ENCODE peak calls at places on chromosomes 11 and 22, in five cellular contexts. One of them, this sample, is unnamed.

GRCh38 chr22:27139935-27140493 is 482.6 kb downstream of the MIAT start:
- DNase-seq in CD8-positive, alpha-beta T cell: no peak
- DNase-seq in PC-3: no peak
- DNase-seq in psoas muscle: no peak
- DNase-seq in osteoblast: peak; percentile 84
- DNase-seq in this sample: no peak

GRCh38 chr11:119361961-119362725 is 15.6 kb upstream of the MFRP start:
- DNase-seq in osteoblast: no peak
- DNase-seq in psoas muscle: no peak
- DNase-seq in CD8-positive, alpha-beta T cell: no peak
- DNase-seq in PC-3: no peak
- DNase-seq in this sample: peak; percentile 5

GRCh38 chr11:77322506-77322905 is 21.0 kb upstream of the GDPD4 start:
- DNase-seq in PC-3: no peak
- DNase-seq in CD8-positive, alpha-beta T cell: no peak
- DNase-seq in osteoblast: no peak
- DNase-seq in psoas muscle: no peak
- DNase-seq in this sample: no peak

GRCh38 chr11:76783294-76783900 is at the start of gene TSKU:
- DNase-seq in CD8-positive, alpha-beta T cell: no peak
- DNase-seq in osteoblast: no peak
- DNase-seq in psoas muscle: no peak
- DNase-seq in PC-3: peak; percentile 27
- DNase-seq in this sample: no peak

GRCh38 chr11:13183094-13183825 is 94.3 kb upstream of the BMAL1 start:
- DNase-seq in osteoblast: no peak
- DNase-seq in PC-3: peak; percentile 66
- DNase-seq in CD8-positive, alpha-beta T cell: no peak
- DNase-seq in psoas muscle: no peak
- DNase-seq in this sample: no peak

GRCh38 chr11:124793466-124794278 is 6.5 kb downstream of the MSANTD2 start:
- DNase-seq in PC-3: peak; percentile 82
- DNase-seq in CD8-positive, alpha-beta T cell: peak; percentile 15
- DNase-seq in osteoblast: peak; percentile 75
- DNase-seq in psoas muscle: no peak
- DNase-seq in this sample: no peak

GRCh38 chr11:115527534-115528125 is 23.4 kb upstream of the CADM1 start:
- DNase-seq in CD8-positive, alpha-beta T cell: no peak
- DNase-seq in PC-3: no peak
- DNase-seq in psoas muscle: no peak
- DNase-seq in osteoblast: no peak
- DNase-seq in this sample: no peak

GRCh38 chr11:6326303-6326702 is 6.0 kb upstream of the CAVIN3 start:
- DNase-seq in PC-3: no peak
- DNase-seq in CD8-positive, alpha-beta T cell: no peak
- DNase-seq in osteoblast: no peak
- DNase-seq in psoas muscle: no peak
- DNase-seq in this sample: no peak

GRCh38 chr11:121672630-121673487 is 220.1 kb upstream of the SORL1-AS1 start:
- DNase-seq in osteoblast: no peak
- DNase-seq in PC-3: no peak
- DNase-seq in psoas muscle: peak; percentile 54
- DNase-seq in CD8-positive, alpha-beta T cell: no peak
- DNase-seq in this sample: no peak

GRCh38 chr11:44568706-44569473 is 3.4 kb downstream of the CD82 start:
- DNase-seq in osteoblast: peak; percentile 99
- DNase-seq in CD8-positive, alpha-beta T cell: peak; percentile 90
- DNase-seq in psoas muscle: peak; percentile 82
- DNase-seq in PC-3: peak; percentile 81
- DNase-seq in this sample: peak; percentile 86

GRCh38 chr11:1640076-1640946 is 10.7 kb downstream of the KRTAP5-5 start:
- DNase-seq in CD8-positive, alpha-beta T cell: peak; percentile 23
- DNase-seq in PC-3: peak; percentile 65
- DNase-seq in psoas muscle: no peak
- DNase-seq in osteoblast: peak; percentile 96
- DNase-seq in this sample: peak; percentile 71

GRCh38 chr11:133991101-133991500 is 34.3 kb upstream of the IGSF9B start:
- DNase-seq in osteoblast: no peak
- DNase-seq in psoas muscle: no peak
- DNase-seq in PC-3: no peak
- DNase-seq in CD8-positive, alpha-beta T cell: no peak
- DNase-seq in this sample: no peak

DNA sequence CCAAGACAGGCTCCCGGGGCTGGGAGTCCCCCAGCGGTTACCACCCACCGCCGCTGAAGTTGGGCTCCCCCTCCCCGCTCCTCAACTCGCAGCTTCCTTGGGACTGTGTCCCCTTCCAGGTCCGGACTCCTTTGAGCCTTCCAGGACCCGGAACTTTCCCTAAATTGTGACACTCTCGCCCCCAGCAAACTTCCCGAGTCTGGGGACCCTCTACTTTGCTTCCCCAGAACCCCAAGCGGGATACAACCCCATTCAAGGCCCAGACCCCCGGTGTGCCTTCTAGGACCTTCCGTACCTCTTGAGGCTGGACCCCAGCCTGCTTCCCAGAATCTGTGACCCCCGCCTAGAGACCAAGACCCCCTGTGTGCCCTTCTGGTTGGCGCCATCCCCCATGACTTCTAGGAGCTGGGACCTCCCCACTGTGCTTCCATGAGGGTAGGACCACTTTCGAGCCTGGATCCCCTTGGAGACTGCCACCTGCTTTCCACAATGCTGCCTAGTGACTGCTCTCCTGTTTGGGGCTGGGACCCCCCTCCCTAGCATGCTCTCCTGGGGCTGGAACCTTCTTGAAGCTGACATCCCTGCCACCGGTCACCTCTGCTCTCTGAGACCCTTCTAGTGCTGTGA is 602 bp downstream of the MYRF start:
- DNase-seq in osteoblast: no peak
- DNase-seq in CD8-positive, alpha-beta T cell: no peak
- DNase-seq in PC-3: no peak
- DNase-seq in psoas muscle: no peak
- DNase-seq in this sample: no peak
- H3K4me3 ChIP-seq in osteoblast: peak overlapping the region; percentile 57
- H3K4me3 ChIP-seq in CD8-positive, alpha-beta T cell: no peak overlapping the region
- H3K4me3 ChIP-seq in PC-3: peak overlapping the region; percentile 61
- H3K4me3 ChIP-seq in psoas muscle: peak overlapping the region; percentile 55
- H3K4me3 ChIP-seq in this sample: peak overlapping the region; percentile 57

DNA sequence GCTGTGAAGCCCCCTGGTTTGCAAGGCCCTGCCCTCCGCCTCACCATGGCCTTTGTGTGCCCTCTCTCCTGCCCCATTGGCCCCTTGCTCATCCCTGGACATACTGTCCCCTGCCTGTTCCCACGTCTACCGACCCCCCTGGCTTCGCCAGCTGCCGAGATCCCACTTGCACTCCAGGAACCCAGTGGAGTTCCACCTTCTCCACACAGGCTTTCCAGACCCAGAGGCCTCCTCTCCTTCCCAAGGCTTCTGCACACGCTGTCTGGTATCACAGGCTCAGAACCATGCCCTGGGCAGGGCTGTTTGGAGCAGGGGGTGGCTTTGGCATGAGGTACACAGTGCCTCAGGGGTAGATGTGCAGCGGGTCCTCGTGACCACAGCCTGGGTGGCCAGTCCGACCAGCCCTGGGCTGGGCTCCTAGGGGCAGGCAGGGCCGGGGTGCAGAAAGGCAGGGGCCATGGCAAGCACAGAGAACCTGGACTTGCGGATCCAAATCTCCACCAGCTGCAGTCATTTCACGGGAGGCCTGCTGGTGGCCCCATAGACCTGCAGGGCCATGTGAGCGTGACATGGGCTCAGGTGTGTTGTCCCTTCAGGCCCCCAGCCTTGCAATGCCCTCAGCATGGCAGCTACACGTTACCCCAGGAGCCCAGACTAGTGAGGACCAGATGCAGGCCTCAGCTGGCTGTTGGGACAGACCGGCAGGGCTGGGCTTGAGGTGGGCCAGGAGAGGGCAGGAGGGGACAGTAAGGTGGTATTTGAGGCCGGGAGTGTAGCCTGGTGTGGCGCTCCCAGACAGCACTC is 9.5 kb downstream of the GRK2 start:
- DNase-seq in PC-3: no peak
- DNase-seq in CD8-positive, alpha-beta T cell: no peak
- DNase-seq in psoas muscle: peak; percentile 41
- DNase-seq in osteoblast: peak; percentile 65
- DNase-seq in this sample: peak; percentile 76
- TF ChIP-seq CTCF in PC-3: no peak
- TF ChIP-seq CTCF in CD8-positive, alpha-beta T cell: peak; percentile 31
- TF ChIP-seq CTCF in psoas muscle: no peak
- TF ChIP-seq CTCF in osteoblast: no peak
- TF ChIP-seq CTCF in this sample: no peak

GRCh38 chr22:47775686-47776085 is 1013.2 kb downstream of the TBC1D22A start:
- DNase-seq in PC-3: peak; percentile 77
- DNase-seq in psoas muscle: no peak
- DNase-seq in osteoblast: no peak
- DNase-seq in CD8-positive, alpha-beta T cell: no peak
- DNase-seq in this sample: no peak
- H3K9me3 ChIP-seq in PC-3: no peaks in the 10 kb centered on the region
- H3K9me3 ChIP-seq in psoas muscle: no peaks in the 10 kb centered on the region
- H3K9me3 ChIP-seq in osteoblast: peaks cover 2% of the 10 kb centered on the region
- H3K9me3 ChIP-seq in CD8-positive, alpha-beta T cell: no peaks in the 10 kb centered on the region
- H3K9me3 ChIP-seq in this sample: no peaks in the 10 kb centered on the region

DNA sequence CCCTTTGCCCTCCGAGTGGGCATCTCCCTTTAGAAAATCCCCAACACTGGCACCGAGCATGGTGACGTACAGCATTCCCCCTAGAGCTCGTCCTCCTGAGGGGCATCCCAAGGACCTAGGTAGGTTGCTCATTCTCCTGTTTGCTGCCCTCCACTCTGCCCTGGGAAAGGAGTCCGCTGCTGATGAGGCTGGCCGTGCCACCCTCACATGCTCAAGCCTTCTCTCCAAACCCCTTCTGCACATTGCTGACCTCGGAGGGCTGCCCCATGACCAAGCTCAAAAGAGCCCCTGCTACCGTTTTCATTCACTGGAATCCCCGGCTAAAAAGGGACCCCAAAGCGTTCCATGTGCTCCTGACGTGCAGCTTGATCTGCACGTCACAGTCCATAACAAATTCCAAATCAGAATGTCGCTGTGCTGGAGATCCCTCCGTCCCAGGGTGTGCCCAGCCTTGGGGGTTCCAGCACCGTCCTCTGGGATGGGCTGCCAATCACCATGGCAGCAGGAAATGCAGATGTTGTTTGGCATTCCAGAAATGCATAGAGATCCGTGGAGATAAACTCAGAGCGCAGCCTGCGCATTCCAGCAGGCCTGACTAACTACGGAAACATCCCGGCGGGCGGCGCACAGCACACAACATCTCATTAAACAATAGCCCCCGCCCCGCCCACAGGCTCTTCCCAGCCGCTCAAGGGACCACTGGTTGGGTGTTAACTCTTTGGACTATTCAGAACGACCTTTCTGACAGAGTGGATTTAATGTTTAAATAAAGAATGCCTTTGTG is 26.3 kb upstream of the GNB1L start:
- DNase-seq in psoas muscle: peak; percentile 68
- DNase-seq in CD8-positive, alpha-beta T cell: no peak
- DNase-seq in osteoblast: peak; percentile 99
- DNase-seq in PC-3: peak; percentile 96
- DNase-seq in this sample: peak; percentile 84
- H3K4me3 ChIP-seq in psoas muscle: no peak overlapping the region
- H3K4me3 ChIP-seq in CD8-positive, alpha-beta T cell: no peak overlapping the region
- H3K4me3 ChIP-seq in osteoblast: peak overlapping the region; percentile 29
- H3K4me3 ChIP-seq in PC-3: peak overlapping the region; percentile 12
- H3K4me3 ChIP-seq in this sample: no peak overlapping the region

DNA sequence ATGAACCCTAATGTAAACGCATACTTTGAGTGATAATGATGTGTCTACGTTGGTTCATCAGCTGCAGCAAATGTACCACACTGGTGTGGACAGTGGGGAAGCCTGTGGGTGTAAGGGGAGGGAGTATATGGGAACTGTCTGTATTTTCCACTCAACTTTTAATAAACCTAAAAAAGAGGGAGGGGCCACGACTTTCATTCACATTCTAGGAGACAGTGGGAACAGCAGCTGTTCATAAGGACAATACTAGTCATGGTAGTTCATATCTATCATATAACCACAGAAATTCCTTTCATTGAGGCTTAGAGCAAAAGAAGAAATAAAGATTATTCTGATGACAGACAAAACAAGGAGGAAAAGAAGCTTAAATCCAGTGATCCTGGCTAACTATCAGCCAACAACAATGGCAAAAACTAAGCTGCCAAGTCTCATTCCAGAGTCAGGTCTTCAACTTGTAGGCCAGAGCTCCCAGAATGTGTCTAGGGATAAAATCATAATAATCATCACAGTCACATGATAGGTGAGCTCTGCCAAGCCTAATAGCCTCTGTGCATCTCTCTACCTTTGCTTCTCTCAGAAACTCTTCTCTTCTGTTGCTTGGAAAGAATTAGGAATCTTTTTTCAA is 59.4 kb upstream of the CHRM4 start:
- DNase-seq in CD8-positive, alpha-beta T cell: no peak
- DNase-seq in osteoblast: peak; percentile 73
- DNase-seq in PC-3: no peak
- DNase-seq in psoas muscle: no peak
- DNase-seq in this sample: no peak
- TF ChIP-seq CTCF in CD8-positive, alpha-beta T cell: no peak
- TF ChIP-seq CTCF in osteoblast: no peak
- TF ChIP-seq CTCF in PC-3: no peak
- TF ChIP-seq CTCF in psoas muscle: no peak
- TF ChIP-seq CTCF in this sample: no peak

DNA sequence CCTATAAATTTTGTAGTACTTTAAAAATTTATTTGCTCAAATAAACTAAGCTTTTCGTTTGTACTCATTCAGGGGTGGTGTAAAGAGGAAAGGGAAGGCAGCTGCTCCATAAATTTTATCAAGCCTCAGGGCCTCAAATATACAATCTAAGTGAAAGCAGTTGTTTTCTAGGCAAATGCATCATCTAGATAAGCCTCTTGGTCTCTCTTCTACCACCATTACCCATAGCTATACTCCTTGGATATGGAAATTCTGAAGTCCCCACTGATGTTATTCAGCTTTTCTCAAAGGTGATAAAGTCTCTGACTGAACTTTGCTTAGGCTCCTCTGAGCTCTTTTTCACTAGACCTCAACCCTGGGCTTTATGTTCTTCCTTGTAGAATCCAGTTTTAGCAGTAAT is 1313.1 kb downstream of the JRKL start:
- DNase-seq in psoas muscle: no peak
- DNase-seq in osteoblast: no peak
- DNase-seq in CD8-positive, alpha-beta T cell: no peak
- DNase-seq in PC-3: no peak
- DNase-seq in this sample: no peak
- H3K9me3 ChIP-seq in psoas muscle: no peaks in the 10 kb centered on the region
- H3K9me3 ChIP-seq in osteoblast: no peaks in the 10 kb centered on the region
- H3K9me3 ChIP-seq in CD8-positive, alpha-beta T cell: no peaks in the 10 kb centered on the region
- H3K9me3 ChIP-seq in PC-3: peaks cover 9% of the 10 kb centered on the region
- H3K9me3 ChIP-seq in this sample: no peaks in the 10 kb centered on the region